ENCODE peak calls at places on chromosomes 2 and 18, in ten cellular contexts. One of them, this sample, is unnamed.

GRCh38 chr2:169767243-169767888 is 31.3 kb upstream of the SSB start:
- DNase-seq in sigmoid colon: peak
- DNase-seq in MM.1S: peak
- DNase-seq in caudate nucleus: peak
- DNase-seq in A549: peak
- DNase-seq in HCT116: peak
- DNase-seq in lower lobe of right lung: no peak
- DNase-seq in pancreas: no peak
- DNase-seq in SJCRH30: peak
- DNase-seq in OCI-LY7: peak
- DNase-seq in this sample: no peak

GRCh38 chr2:98936133-98936916 is at the start of gene CRACDL:
- DNase-seq in sigmoid colon: no peak
- DNase-seq in MM.1S: no peak
- DNase-seq in caudate nucleus: no peak
- DNase-seq in A549: no peak
- DNase-seq in HCT116: no peak
- DNase-seq in lower lobe of right lung: no peak
- DNase-seq in pancreas: peak
- DNase-seq in SJCRH30: no peak
- DNase-seq in OCI-LY7: no peak
- DNase-seq in this sample: no peak

GRCh38 chr18:44599409-44599808 is 81.3 kb upstream of the SETBP1 start:
- DNase-seq in sigmoid colon: no peak
- DNase-seq in MM.1S: no peak
- DNase-seq in caudate nucleus: peak
- DNase-seq in A549: no peak
- DNase-seq in HCT116: no peak
- DNase-seq in lower lobe of right lung: no peak
- DNase-seq in pancreas: no peak
- DNase-seq in SJCRH30: no peak
- DNase-seq in OCI-LY7: no peak
- DNase-seq in this sample: peak

GRCh38 chr18:2325308-2325849 is 245.9 kb downstream of the METTL4 start:
- DNase-seq in sigmoid colon: no peak
- DNase-seq in MM.1S: peak
- DNase-seq in caudate nucleus: no peak
- DNase-seq in A549: no peak
- DNase-seq in HCT116: no peak
- DNase-seq in lower lobe of right lung: no peak
- DNase-seq in pancreas: no peak
- DNase-seq in SJCRH30: no peak
- DNase-seq in OCI-LY7: no peak
- DNase-seq in this sample: no peak

GRCh38 chr2:218362606-218363005 is 5.9 kb downstream of the CATIP start:
- DNase-seq in sigmoid colon: no peak
- DNase-seq in MM.1S: no peak
- DNase-seq in caudate nucleus: no peak
- DNase-seq in A549: no peak
- DNase-seq in HCT116: no peak
- DNase-seq in lower lobe of right lung: peak
- DNase-seq in pancreas: peak
- DNase-seq in SJCRH30: no peak
- DNase-seq in OCI-LY7: no peak
- DNase-seq in this sample: no peak

GRCh38 chr2:65429799-65430514 is 2.4 kb downstream of the SPRED2 start:
- DNase-seq in sigmoid colon: no peak
- DNase-seq in MM.1S: no peak
- DNase-seq in caudate nucleus: no peak
- DNase-seq in A549: no peak
- DNase-seq in HCT116: no peak
- DNase-seq in lower lobe of right lung: no peak
- DNase-seq in pancreas: no peak
- DNase-seq in SJCRH30: no peak
- DNase-seq in OCI-LY7: no peak
- DNase-seq in this sample: no peak

GRCh38 chr2:72210470-72210869 is 62.8 kb upstream of the CYP26B1 start:
- DNase-seq in sigmoid colon: no peak
- DNase-seq in MM.1S: no peak
- DNase-seq in caudate nucleus: no peak
- DNase-seq in A549: no peak
- DNase-seq in HCT116: no peak
- DNase-seq in lower lobe of right lung: no peak
- DNase-seq in pancreas: no peak
- DNase-seq in SJCRH30: no peak
- DNase-seq in OCI-LY7: no peak
- DNase-seq in this sample: no peak

GRCh38 chr2:149169653-149170052 is 131.2 kb downstream of the LYPD6B start:
- DNase-seq in sigmoid colon: no peak
- DNase-seq in MM.1S: no peak
- DNase-seq in caudate nucleus: peak
- DNase-seq in A549: no peak
- DNase-seq in HCT116: peak
- DNase-seq in lower lobe of right lung: no peak
- DNase-seq in pancreas: no peak
- DNase-seq in SJCRH30: no peak
- DNase-seq in OCI-LY7: no peak
- DNase-seq in this sample: no peak

GRCh38 chr2:168188011-168188410 is 59.4 kb downstream of the STK39 start:
- DNase-seq in sigmoid colon: no peak
- DNase-seq in MM.1S: no peak
- DNase-seq in caudate nucleus: no peak
- DNase-seq in A549: no peak
- DNase-seq in HCT116: no peak
- DNase-seq in lower lobe of right lung: no peak
- DNase-seq in pancreas: no peak
- DNase-seq in SJCRH30: no peak
- DNase-seq in OCI-LY7: no peak
- DNase-seq in this sample: no peak

GRCh38 chr2:20042531-20042930 is 8.9 kb downstream of the LAPTM4A start:
- DNase-seq in sigmoid colon: no peak
- DNase-seq in MM.1S: no peak
- DNase-seq in caudate nucleus: no peak
- DNase-seq in A549: no peak
- DNase-seq in HCT116: no peak
- DNase-seq in lower lobe of right lung: no peak
- DNase-seq in pancreas: no peak
- DNase-seq in SJCRH30: no peak
- DNase-seq in OCI-LY7: no peak
- DNase-seq in this sample: no peak

DNA sequence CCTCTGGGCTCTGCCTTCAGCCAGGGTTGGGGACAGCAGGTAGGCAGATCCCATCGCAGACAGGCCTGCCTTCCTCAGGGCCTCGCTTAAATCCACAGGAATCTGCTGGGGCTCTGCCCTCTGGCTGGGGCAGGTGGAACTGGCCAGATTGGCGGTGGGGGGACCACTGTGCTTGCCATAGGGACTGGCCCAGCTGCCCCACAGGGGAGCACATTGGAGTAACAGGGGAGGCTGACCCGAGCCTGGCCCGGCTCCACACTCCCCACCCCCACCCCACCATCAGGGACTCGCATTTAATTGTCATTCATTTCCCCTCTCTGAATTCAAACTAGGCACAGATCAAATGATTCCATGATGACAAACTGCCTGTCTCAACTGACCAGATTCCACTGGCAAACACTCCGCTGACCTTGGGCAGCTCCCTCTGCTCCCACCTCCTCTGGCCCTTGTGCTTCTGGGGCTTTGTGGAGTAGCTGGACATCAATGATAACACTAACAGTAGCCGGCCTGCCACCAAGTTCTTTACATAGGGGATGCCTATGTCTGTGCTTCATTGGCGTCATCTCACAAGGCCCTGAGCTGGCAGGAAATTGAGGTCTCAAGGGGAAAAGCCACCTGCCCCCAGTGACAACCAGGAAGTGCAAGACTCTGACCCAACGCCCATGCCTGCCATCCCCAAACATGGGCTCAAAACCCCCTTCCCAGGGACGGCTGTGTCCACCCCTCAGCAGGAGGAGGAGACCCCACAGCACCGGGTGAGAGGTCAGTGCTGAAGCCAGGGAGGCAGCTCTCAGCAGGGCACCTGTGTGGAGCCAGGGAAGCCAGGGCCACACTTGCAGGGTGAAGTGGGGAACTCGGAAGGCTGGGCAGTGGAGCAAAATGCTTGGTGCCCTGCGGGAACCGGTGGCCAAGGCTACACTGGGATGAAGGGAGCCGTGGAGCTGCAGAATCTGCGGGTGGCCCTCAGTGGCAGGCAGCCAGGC is 2.1 kb upstream of the B3GNT7 start:
- DNase-seq in sigmoid colon: no peak
- DNase-seq in MM.1S: no peak
- DNase-seq in caudate nucleus: no peak
- DNase-seq in A549: no peak
- DNase-seq in HCT116: no peak
- DNase-seq in lower lobe of right lung: no peak
- DNase-seq in pancreas: peak
- DNase-seq in SJCRH30: no peak
- DNase-seq in OCI-LY7: peak
- DNase-seq in this sample: peak
- H3K27ac ChIP-seq in sigmoid colon: no peak
- H3K27ac ChIP-seq in MM.1S: no peak
- H3K27ac ChIP-seq in caudate nucleus: peak
- H3K27ac ChIP-seq in A549: no peak
- H3K27ac ChIP-seq in HCT116: no peak
- H3K27ac ChIP-seq in lower lobe of right lung: peak
- H3K27ac ChIP-seq in pancreas: no peak
- H3K27ac ChIP-seq in SJCRH30: no peak
- H3K27ac ChIP-seq in OCI-LY7: peak
- H3K27ac ChIP-seq in this sample: no peak

DNA sequence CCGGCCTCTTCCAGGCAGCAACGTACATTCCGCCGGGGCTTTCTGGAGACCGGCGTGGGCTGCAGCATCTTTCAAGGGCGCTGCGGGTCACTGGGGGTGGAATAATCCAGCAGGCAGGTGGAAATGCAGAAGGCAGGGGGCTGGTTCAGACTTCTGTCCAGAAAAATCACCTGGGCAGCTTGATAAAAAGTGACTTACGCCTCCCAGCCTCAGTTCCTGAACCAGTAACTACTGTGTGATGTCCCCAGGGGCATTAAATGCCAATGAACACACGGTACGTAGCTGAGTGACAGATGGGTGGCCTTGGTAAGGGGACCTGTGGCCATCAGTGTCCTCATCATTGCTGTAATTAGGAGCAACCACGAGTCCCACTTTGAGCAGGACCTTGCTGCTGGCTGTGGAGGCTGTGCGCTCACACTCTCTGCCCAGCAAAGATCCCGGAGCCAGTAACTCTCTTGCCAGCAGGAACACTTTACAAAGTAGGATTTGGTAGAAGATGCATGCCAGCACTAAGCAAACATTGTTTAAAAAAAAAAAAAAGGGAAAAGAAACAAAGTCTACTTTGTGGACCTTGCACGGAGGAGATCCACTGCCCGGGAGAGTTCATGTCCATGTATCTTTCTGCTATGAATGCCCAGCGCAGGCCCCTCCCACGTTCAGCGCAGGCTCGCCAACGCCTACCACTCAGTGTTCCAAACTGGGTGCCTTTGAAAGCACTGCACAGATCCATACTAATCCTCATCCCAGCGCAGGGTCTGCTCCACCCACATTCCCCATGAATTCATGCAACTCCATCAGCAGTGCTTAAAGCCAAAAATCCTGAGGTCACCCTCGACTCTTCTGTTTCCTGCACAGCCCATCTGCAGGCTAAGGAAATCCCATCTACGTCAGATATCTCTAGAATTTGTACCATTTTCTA is 177.2 kb downstream of the HDAC4 start:
- DNase-seq in sigmoid colon: peak
- DNase-seq in MM.1S: no peak
- DNase-seq in caudate nucleus: peak
- DNase-seq in A549: no peak
- DNase-seq in HCT116: no peak
- DNase-seq in lower lobe of right lung: no peak
- DNase-seq in pancreas: peak
- DNase-seq in SJCRH30: peak
- DNase-seq in OCI-LY7: no peak
- DNase-seq in this sample: peak
- H3K27ac ChIP-seq in sigmoid colon: peak
- H3K27ac ChIP-seq in MM.1S: no peak
- H3K27ac ChIP-seq in caudate nucleus: peak
- H3K27ac ChIP-seq in A549: no peak
- H3K27ac ChIP-seq in HCT116: no peak
- H3K27ac ChIP-seq in lower lobe of right lung: peak
- H3K27ac ChIP-seq in pancreas: peak
- H3K27ac ChIP-seq in SJCRH30: peak
- H3K27ac ChIP-seq in OCI-LY7: no peak
- H3K27ac ChIP-seq in this sample: peak

DNA sequence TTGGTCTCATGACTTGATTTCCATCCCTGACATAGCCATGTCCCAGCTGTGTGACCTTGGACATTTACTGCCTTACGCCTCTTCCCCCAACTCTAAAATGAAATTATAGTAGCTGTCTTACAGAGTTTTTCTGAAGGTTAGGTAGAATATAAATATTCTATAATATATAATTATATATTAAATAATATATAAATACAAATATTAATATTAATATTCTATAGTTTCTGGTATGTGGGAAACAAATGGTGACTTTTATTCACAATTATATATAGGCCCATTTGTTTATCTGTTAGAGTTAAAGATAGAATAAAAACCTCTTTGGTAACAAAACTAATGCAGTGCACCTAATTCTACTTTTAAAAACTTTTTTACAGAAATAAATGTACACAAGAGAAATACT is 1.7 kb downstream of the RBBP8 start:
- DNase-seq in sigmoid colon: no peak
- DNase-seq in MM.1S: peak
- DNase-seq in caudate nucleus: no peak
- DNase-seq in A549: no peak
- DNase-seq in HCT116: no peak
- DNase-seq in lower lobe of right lung: no peak
- DNase-seq in pancreas: no peak
- DNase-seq in SJCRH30: no peak
- DNase-seq in OCI-LY7: no peak
- DNase-seq in this sample: no peak
- H3K27ac ChIP-seq in sigmoid colon: no peak
- H3K27ac ChIP-seq in MM.1S: peak
- H3K27ac ChIP-seq in caudate nucleus: no peak
- H3K27ac ChIP-seq in A549: no peak
- H3K27ac ChIP-seq in HCT116: no peak
- H3K27ac ChIP-seq in lower lobe of right lung: no peak
- H3K27ac ChIP-seq in pancreas: no peak
- H3K27ac ChIP-seq in SJCRH30: no peak
- H3K27ac ChIP-seq in OCI-LY7: peak
- H3K27ac ChIP-seq in this sample: no peak

DNA sequence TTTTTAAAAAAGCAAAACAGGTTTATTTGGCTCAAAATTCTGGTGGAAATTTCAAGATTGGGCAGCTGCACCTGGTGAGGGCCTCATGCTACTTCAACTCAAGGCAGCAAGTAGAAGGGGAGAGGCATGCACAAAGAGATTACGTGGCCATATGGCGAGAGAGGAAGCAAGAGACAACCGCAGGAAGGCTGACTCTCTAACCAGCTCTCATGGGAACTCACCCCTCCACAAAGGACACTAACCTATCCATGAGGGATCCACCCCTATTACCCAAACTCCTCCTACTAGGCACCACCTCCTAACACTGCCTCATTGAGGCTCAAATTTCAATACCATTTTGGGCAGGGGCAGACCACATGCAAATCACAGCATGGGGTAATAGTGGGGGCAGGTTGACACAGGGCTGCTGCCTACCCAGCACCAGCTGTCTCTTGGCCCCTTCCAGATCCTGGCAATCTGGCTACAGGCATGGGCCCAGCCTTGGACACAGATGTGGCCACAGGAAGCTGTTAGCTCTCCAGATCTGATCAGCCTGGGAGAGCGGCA is 2.0 kb upstream of the CAPN10 start:
- DNase-seq in sigmoid colon: no peak
- DNase-seq in MM.1S: peak
- DNase-seq in caudate nucleus: no peak
- DNase-seq in A549: no peak
- DNase-seq in HCT116: no peak
- DNase-seq in lower lobe of right lung: peak
- DNase-seq in pancreas: no peak
- DNase-seq in SJCRH30: peak
- DNase-seq in OCI-LY7: peak
- DNase-seq in this sample: no peak
- H3K27ac ChIP-seq in sigmoid colon: no peak
- H3K27ac ChIP-seq in MM.1S: peak
- H3K27ac ChIP-seq in caudate nucleus: no peak
- H3K27ac ChIP-seq in A549: no peak
- H3K27ac ChIP-seq in HCT116: peak
- H3K27ac ChIP-seq in lower lobe of right lung: peak
- H3K27ac ChIP-seq in pancreas: no peak
- H3K27ac ChIP-seq in SJCRH30: no peak
- H3K27ac ChIP-seq in OCI-LY7: peak
- H3K27ac ChIP-seq in this sample: no peak